ENCODE peak calls at places on chromosomes 1 and 21, in five cellular contexts. K is A549; I is psoas muscle; R is CD8-positive, alpha-beta T cell; Z is AG09309. D is an unnamed sample.

GRCh38 chr1:6794164-6794563 is 8.9 kb downstream of the CAMTA1 start:
- DNase-seq in K (peak; percentile 53), I (no peak), R (no peak), Z (peak; percentile 45), D (no peak)

GRCh38 chr1:231058416-231059109 is 18.5 kb upstream of the FAM89A start:
- DNase-seq in K (peak; percentile 61), I (no peak), R (no peak), Z (no peak), D (no peak)

GRCh38 chr1:214281030-214281901 is at the start of gene SMYD2:
- DNase-seq in K (peak; percentile 66), I (peak; percentile 77), R (peak; percentile 59), Z (no peak), D (peak; percentile 48)

GRCh38 chr1:27528701-27529637 is 39.0 kb upstream of the WASF2 start:
- DNase-seq in K (no peak), I (peak; percentile 78), R (no peak), Z (no peak), D (no peak)

GRCh38 chr1:3373175-3373574 is 81.3 kb upstream of the ARHGEF16 start:
- DNase-seq in K (no peak), I (no peak), R (no peak), Z (no peak), D (no peak)

GRCh38 chr21:27202301-27202700 is 235.4 kb upstream of the ADAMTS5 start:
- DNase-seq in K (no peak), I (no peak), R (no peak), Z (no peak), D (no peak)

GRCh38 chr21:36926989-36927695 is 39.3 kb downstream of the HLCS start:
- DNase-seq in K (peak; percentile 62), I (no peak), R (no peak), Z (no peak), D (no peak)

GRCh38 chr21:42973309-42973990 is 912 bp upstream of the PKNOX1 start:
- DNase-seq in K (no peak), I (peak; percentile 24), R (no peak), Z (no peak), D (peak; percentile 73)

GRCh38 chr1:234926574-234927311 is 201.9 kb downstream of the TOMM20 start:
- DNase-seq in K (no peak), I (no peak), R (no peak), Z (no peak), D (no peak)

GRCh38 chr1:95440511-95440910 is 206.5 kb downstream of the RWDD3 start:
- DNase-seq in K (no peak), I (no peak), R (no peak), Z (no peak), D (no peak)

GRCh38 chr21:42536601-42537000 is 22.9 kb downstream of the SLC37A1 start:
- DNase-seq in K (no peak), I (no peak), R (no peak), Z (no peak), D (no peak)

GRCh38 chr1:54609301-54609921 is 13.9 kb downstream of the FAM151A start:
- DNase-seq in K (no peak), I (no peak), R (no peak), Z (no peak), D (no peak)

GRCh38 chr1:150160964-150161626 is 11.4 kb downstream of the PLEKHO1 start:
- DNase-seq in K (no peak), I (no peak), R (no peak), Z (no peak), D (no peak)

GRCh38 chr1:17438977-17439249 is 564 bp downstream of the RCC2 start:
- DNase-seq in K (no peak), I (no peak), R (no peak), Z (no peak), D (no peak)

GRCh38 chr1:160997323-160998038 is 23.5 kb downstream of the F11R start:
- DNase-seq in K (peak; percentile 80), I (peak; percentile 33), R (peak; percentile 37), Z (no peak), D (no peak)

GRCh38 chr1:70674981-70675685 is 264.1 kb downstream of the CTH start:
- DNase-seq in K (no peak), I (no peak), R (no peak), Z (no peak), D (no peak)

GRCh38 chr1:219152759-219153158 is 20.9 kb upstream of the LYPLAL1 start:
- DNase-seq in K (no peak), I (no peak), R (no peak), Z (no peak), D (no peak)

GRCh38 chr1:21225065-21225464 is 48.4 kb upstream of the EIF4G3 start:
- DNase-seq in K (no peak), I (no peak), R (no peak), Z (no peak), D (no peak)

GRCh38 chr1:118783095-118783758 is 204.9 kb downstream of the TBX15 start:
- DNase-seq in K (no peak), I (no peak), R (no peak), Z (no peak), D (no peak)

GRCh38 chr1:241275981-241276380 is 81.0 kb downstream of the RGS7 start:
- DNase-seq in K (no peak), I (no peak), R (no peak), Z (no peak), D (no peak)

GRCh38 chr1:77888429-77889239 is at the start of gene NEXN:
- DNase-seq in K (peak; percentile 41), I (peak; percentile 89), R (no peak), Z (no peak), D (no peak)

GRCh38 chr1:214551052-214551435 is 358 bp downstream of the PTPN14 start:
- DNase-seq in K (no peak), I (peak; percentile 64), R (no peak), Z (no peak), D (no peak)

GRCh38 chr1:43493661-43494450 is 36.8 kb upstream of the PTPRF start:
- DNase-seq in K (no peak), I (no peak), R (no peak), Z (no peak), D (no peak)

GRCh38 chr21:36628096-36628495 is 70.8 kb upstream of the SIM2 start:
- DNase-seq in K (no peak), I (no peak), R (no peak), Z (no peak), D (no peak)

GRCh38 chr1:159088566-159089183 is 12.1 kb upstream of the AIM2 start:
- DNase-seq in K (no peak), I (no peak), R (no peak), Z (no peak), D (no peak)

GRCh38 chr1:166740668-166741276 is 98.5 kb upstream of the POGK start:
- DNase-seq in K (no peak), I (no peak), R (no peak), Z (no peak), D (no peak)

GRCh38 chr1:99305626-99306025 is 41.3 kb downstream of the PLPPR4 start:
- DNase-seq in K (no peak), I (no peak), R (no peak), Z (peak; percentile 4), D (no peak)

GRCh38 chr1:87100271-87100670 is 185.8 kb downstream of the HS2ST1 start:
- DNase-seq in K (no peak), I (no peak), R (no peak), Z (no peak), D (no peak)

DNA sequence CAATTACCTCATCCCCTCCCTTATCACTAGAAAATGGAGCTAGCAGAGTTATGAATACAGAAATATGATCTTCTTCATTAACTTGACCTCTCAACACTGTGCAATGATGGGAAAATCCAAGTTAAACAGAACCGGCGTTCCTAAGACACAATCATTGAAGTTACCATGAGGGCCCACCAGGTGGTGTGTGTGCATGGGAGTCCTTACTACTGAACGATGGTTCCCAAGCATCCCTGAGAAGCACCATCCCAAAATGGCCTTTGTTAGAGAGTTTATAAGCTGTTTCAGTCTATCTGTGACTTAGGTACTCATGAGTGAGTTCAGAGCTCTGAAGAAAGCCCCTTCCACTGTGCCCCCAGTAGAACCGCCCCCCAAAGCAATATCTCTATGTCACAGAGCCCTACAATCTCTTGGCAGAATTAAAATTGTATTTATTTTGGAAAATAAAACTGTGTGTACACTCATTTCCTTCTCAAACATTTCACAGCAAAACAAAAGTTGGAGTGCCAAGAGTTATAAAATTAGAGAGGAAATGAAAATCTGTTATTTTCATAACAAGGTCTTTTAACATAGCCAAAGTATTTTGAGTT is 56.8 kb downstream of the PLD5 start:
- DNase-seq in K (peak; percentile 75), I (no peak), R (no peak), Z (peak; percentile 11), D (no peak)
- TF ChIP-seq CTCF in K (peak; percentile 72), I (peak; percentile 48), R (no peak), Z (peak; percentile 52), D (peak; percentile 87)

GRCh38 chr1:46764406-46764805 is 34.4 kb upstream of the CYP4B1 start:
- DNase-seq in K (no peak), I (no peak), R (no peak), Z (no peak), D (no peak)

GRCh38 chr1:46761740-46762139 is 37.1 kb upstream of the CYP4B1 start:
- DNase-seq in K (no peak), I (no peak), R (no peak), Z (no peak), D (no peak)

GRCh38 chr1:46757956-46758304 is 39.0 kb upstream of the EFCAB14 start:
- DNase-seq in K (no peak), I (no peak), R (no peak), Z (no peak), D (no peak)

GRCh38 chr1:46757256-46757955 is 38.5 kb upstream of the EFCAB14 start:
- DNase-seq in K (no peak), I (no peak), R (no peak), Z (no peak), D (no peak)

GRCh38 chr1:46760558-46761166 is 38.2 kb upstream of the CYP4B1 start:
- DNase-seq in K (no peak), I (no peak), R (no peak), Z (no peak), D (no peak)
- TF ChIP-seq CTCF in K (no peak), I (no peak), R (no peak), Z (no peak), D (no peak)

GRCh38 chr1:228369608-228370438 is 36.8 kb downstream of the TRIM11 start:
- DNase-seq in K (no peak), I (no peak), R (no peak), Z (no peak), D (no peak)
- TF ChIP-seq CTCF in K (no peak), I (no peak), R (no peak), Z (no peak), D (no peak)

GRCh38 chr1:13823126-13823880 is 123.3 kb downstream of the PRDM2 start:
- DNase-seq in K (no peak), I (no peak), R (no peak), Z (no peak), D (no peak)

GRCh38 chr1:13826591-13826990 is 126.6 kb downstream of the PRDM2 start:
- DNase-seq in K (no peak), I (no peak), R (no peak), Z (no peak), D (no peak)

GRCh38 chr1:13823936-13824335 is 123.9 kb downstream of the PRDM2 start:
- DNase-seq in K (no peak), I (no peak), R (no peak), Z (no peak), D (no peak)

GRCh38 chr1:13824626-13825025 is 124.6 kb downstream of the PRDM2 start:
- DNase-seq in K (no peak), I (no peak), R (no peak), Z (no peak), D (no peak)

GRCh38 chr1:13825033-13825432 is 125.0 kb downstream of the PRDM2 start:
- DNase-seq in K (no peak), I (no peak), R (no peak), Z (no peak), D (no peak)
- TF ChIP-seq CTCF in K (no peak), I (no peak), R (no peak), Z (peak; percentile 38), D (peak; percentile 13)

D was measured in D721Med.